ENCODE peak calls at places on chromosomes 12 and 14, in six cellular contexts. R is OCI-LY7, L is adrenal gland, D is suprapubic skin, M is neural progenitor cell, G is fibroblast of lung. K is an unnamed sample.

GRCh38 chr12:13428538-13429265 is 232.2 kb downstream of the EMP1 start:
- DNase-seq in R (no peak), L (no peak), D (no peak), M (no peak), G (no peak), K (no peak)

GRCh38 chr14:51792819-51793218 is 67.6 kb upstream of the GNG2 start:
- DNase-seq in R (no peak), L (no peak), D (no peak), M (no peak), G (peak), K (no peak)

GRCh38 chr12:82326905-82327503 is 31.2 kb downstream of the CCDC59 start:
- DNase-seq in R (peak), L (no peak), D (no peak), M (peak), G (peak), K (no peak)

GRCh38 chr12:85016423-85016822 is 19.7 kb downstream of the TSPAN19 start:
- DNase-seq in R (no peak), L (peak), D (no peak), M (no peak), G (peak), K (no peak)

GRCh38 chr14:104936361-104937155 is 11.9 kb downstream of the PLD4 start:
- DNase-seq in R (no peak), L (no peak), D (peak), M (no peak), G (no peak), K (no peak)

GRCh38 chr14:92686411-92686762 is 62.0 kb downstream of the LGMN start:
- DNase-seq in R (no peak), L (no peak), D (no peak), M (no peak), G (no peak), K (no peak)

GRCh38 chr12:124493809-124494750 is 73.3 kb downstream of the NCOR2 start:
- DNase-seq in R (peak), L (no peak), D (no peak), M (no peak), G (no peak), K (no peak)

GRCh38 chr14:85058170-85058569 is 471.8 kb upstream of the FLRT2 start:
- DNase-seq in R (no peak), L (no peak), D (no peak), M (no peak), G (peak), K (no peak)

GRCh38 chr14:102140750-102141145 is 1.1 kb downstream of the WDR20 start:
- DNase-seq in R (no peak), L (peak), D (no peak), M (no peak), G (no peak), K (no peak)

DNA sequence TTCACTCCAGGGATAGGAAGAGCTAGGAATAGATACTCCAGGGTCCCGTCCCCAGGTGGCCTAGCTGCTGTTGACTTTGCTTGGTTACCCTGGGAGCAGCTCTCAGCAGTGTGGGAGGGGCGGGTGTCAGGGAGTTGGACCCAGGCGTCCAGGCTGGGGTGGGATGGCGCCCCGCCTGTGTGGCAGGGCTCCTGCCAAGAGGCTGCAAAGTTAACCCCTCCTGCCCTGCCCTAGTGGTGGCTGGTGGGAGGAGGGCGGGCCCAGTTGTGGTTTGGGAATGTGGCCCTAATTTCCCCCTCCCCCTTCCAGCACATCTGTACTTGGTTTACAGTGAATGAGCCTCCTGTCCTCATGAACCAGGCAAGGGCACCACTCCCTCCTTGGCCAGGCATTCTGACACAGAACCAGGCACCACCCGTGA is 1.7 kb upstream of the RARG start:
- DNase-seq in R (no peak), L (no peak), D (no peak), M (no peak), G (no peak), K (no peak)
- H3K27ac ChIP-seq in R (no peak), L (no peak), D (peak), M (no peak), G (no peak), K (peak)

GRCh38 chr14:22202313-22202712 is 386.7 kb downstream of the DAD1 start:
- DNase-seq in R (no peak), L (no peak), D (no peak), M (no peak), G (no peak), K (no peak)

DNA sequence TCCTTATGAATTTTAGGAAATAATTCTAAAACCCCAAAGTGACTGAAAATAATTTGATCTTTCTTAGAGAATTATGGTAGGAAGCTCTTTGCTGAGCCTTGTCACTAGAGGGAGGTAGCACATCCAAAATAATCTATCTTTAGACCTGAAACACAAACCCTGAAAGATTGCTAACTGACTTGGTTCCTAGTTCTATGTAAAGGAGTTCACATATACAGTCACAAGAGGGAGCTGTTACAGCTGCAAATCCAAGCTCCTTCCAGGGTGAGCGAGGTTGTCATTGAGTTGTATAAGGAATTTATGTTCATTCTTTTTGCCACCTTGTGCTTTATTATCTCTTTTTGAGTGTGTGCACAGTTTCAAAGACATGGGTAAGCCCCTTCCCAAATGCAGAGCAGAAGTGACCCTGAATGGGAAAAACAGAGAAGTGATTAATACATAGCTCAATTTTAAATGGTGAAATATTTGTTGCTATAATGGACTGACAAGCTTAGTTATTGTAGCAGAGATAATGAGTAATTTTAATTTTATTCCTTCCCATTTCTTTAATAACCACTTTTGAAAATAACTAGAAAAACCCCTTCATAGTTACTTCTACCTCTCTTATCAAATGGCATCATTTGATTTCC is 387.9 kb downstream of the DAD1 start:
- DNase-seq in R (peak), L (peak), D (no peak), M (peak), G (peak), K (no peak)
- TF ChIP-seq CTCF in R (peak), L (peak), D (peak), M (peak), G (peak), K (peak)

GRCh38 chr14:36001936-36002335 is 174.6 kb downstream of the PTCSC3 start:
- DNase-seq in R (no peak), L (no peak), D (no peak), M (peak), G (no peak), K (no peak)
- H3K27ac ChIP-seq in R (no peak), L (no peak), D (no peak), M (no peak), G (no peak), K (no peak)

DNA sequence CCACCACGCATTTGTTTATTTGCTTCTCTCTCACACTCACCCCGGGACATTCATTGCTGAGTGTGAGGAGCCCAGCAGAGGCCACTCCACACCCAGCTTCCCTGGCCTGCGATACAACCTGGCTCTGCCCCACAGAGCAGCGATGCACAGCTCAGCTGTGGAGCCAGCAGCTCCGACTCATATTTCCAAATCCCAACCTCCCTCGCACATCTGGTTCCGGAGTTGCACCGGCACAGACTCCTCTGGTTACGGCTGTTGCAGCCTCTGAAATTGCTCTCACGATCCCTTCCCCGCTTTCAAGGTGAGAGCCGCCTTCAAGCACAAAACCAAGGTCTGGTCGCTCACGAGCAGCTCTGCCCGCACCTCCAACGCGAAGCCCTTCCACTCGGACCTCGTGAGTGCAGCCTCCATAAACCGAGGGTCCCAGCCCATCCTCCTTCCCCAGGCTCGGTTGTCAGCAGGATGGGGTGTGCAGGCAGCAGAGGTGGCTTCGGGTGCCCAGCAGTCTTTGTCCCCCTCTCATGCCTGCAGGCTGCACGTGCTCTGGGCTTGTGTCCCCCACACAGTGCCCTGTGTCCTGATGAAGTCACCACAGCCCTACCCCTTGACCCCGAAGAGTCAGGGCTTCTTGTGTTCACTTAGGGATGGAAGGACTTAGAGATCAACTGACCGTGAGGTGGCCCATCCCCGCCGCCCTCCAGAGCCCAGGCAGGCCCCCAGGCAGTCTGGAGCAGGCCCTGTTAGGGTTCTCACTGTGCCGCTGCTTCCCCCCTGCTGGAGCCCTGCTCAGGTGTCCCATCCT is 184.3 kb downstream of the ADGRD1 start:
- DNase-seq in R (no peak), L (no peak), D (no peak), M (no peak), G (no peak), K (no peak)
- TF ChIP-seq CTCF in R (no peak), L (no peak), D (no peak), M (no peak), G (no peak), K (no peak)

GRCh38 chr12:108175310-108175709 is 46.2 kb downstream of the WSCD2 start:
- DNase-seq in R (no peak), L (no peak), D (no peak), M (peak), G (no peak), K (no peak)
- H3K27ac ChIP-seq in R (no peak), L (no peak), D (no peak), M (peak), G (no peak), K (no peak)

GRCh38 chr12:94195483-94195882 is 47.1 kb downstream of the PLXNC1 start:
- DNase-seq in R (no peak), L (no peak), D (no peak), M (no peak), G (no peak), K (no peak)
- TF ChIP-seq CTCF in R (peak), L (no peak), D (no peak), M (peak), G (no peak), K (no peak)

GRCh38 chr12:49672351-49673181 is 34.6 kb downstream of the FMNL3 start:
- DNase-seq in R (no peak), L (no peak), D (no peak), M (no peak), G (no peak), K (no peak)
- H3K27ac ChIP-seq in R (peak), L (peak), D (peak), M (peak), G (peak), K (peak)

DNA sequence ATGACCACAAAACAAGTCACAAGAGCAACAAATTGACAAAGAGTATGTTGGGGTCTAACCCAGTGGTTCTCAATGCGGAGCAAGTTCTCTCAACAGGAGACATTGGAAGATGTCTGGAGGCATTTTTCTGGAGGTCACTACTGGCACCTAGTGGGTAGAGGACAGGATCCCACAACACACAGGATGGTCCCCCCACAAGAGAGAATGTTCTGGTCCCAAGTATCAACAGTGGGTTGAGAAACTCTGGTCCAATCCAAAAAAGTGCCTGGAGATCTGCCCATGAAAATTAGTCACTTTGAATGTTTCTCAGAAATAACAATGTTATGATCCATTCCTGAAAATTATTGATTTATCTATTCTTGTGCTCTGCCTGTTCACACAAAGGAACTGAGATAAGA is 3.3 kb downstream of the SSH1 start:
- DNase-seq in R (no peak), L (peak), D (peak), M (no peak), G (peak), K (no peak)
- TF ChIP-seq CTCF in R (no peak), L (no peak), D (no peak), M (no peak), G (peak), K (no peak)

GRCh38 chr12:6334940-6335450 is 6.9 kb downstream of the TNFRSF1A start:
- DNase-seq in R (no peak), L (no peak), D (no peak), M (no peak), G (no peak), K (no peak)
- H3K27ac ChIP-seq in R (peak), L (peak), D (peak), M (peak), G (peak), K (peak)

DNA sequence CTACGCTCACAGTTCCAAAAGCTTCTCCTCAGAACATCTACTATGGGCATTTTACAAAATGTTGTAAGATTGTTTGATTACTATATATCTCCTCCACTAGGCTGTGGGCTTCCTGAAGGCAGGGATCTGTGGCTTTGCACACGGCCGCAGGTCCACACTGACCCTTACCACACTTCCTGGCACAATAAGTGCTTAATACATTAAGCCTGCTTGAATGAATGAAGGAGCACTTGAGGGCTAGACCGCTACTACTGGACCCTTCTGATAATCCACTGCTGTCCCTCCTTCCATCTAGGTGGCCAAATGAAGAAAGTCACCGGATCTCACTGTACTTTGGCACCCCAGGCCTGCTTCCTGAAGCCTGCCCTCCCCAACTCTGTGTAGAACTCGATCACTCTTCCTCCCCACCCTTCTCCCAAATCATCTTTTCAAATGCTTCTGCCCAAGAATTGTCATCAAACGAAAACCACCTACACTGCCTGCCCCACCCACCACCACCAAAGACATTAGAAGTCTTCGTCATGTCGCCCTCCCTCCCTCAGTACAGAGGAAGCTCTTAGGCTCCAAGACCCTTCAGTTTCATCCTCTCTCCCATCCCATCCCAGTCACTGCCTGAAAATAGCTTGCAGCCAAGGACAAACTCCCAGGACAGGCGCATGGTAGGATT is 596 bp upstream of the ZBTB39 start:
- DNase-seq in R (no peak), L (no peak), D (no peak), M (no peak), G (no peak), K (no peak)
- TF ChIP-seq CTCF in R (no peak), L (no peak), D (no peak), M (no peak), G (peak), K (no peak)

K was measured in esophagus squamous epithelium.